ENCODE peak calls at places on chromosome 11, in seven cellular contexts. A is NCI-H2171 treated with DMSO at 0.1 percent for 48 hours; P is AML-193; Z is HS-5; N is HuH-7.5; M is activated CD4-positive, CD25-positive, alpha-beta regulatory T cell; F is endothelial cell. B is an unnamed sample.

GRCh38 chr11:118640332-118641154 is 33.1 kb downstream of the PHLDB1 start:
- DNase-seq in M (no peak), Z (no peak), F (no peak), A (no peak), P (no peak), N (no peak), B (no peak)

GRCh38 chr11:37006563-37006962 is 408.5 kb upstream of the RAG2 start:
- DNase-seq in F (no peak), P (no peak), N (no peak), Z (no peak), M (no peak), A (no peak), B (no peak)

GRCh38 chr11:16925495-16926065 is 88.6 kb downstream of the PLEKHA7 start:
- DNase-seq in M (no peak), N (peak), A (peak), P (no peak), Z (no peak), F (peak), B (no peak)

GRCh38 chr11:34798985-34799384 is 117.2 kb downstream of the APIP start:
- DNase-seq in M (no peak), A (no peak), F (no peak), Z (no peak), N (no peak), P (no peak), B (no peak)

GRCh38 chr11:102837646-102838045 is 5.8 kb downstream of the MMP3 start:
- DNase-seq in P (no peak), Z (no peak), M (no peak), N (no peak), A (no peak), F (no peak), B (peak)

GRCh38 chr11:59756845-59757244 is 1.7 kb downstream of the STX3 start:
- DNase-seq in N (no peak), P (peak), A (no peak), Z (no peak), F (no peak), M (no peak), B (no peak)

GRCh38 chr11:128937480-128937879 is 5.2 kb downstream of the TP53AIP1 start:
- DNase-seq in A (no peak), P (no peak), N (no peak), Z (no peak), M (no peak), F (no peak), B (no peak)

GRCh38 chr11:111778047-111778558 is 11.9 kb upstream of the PPP2R1B start:
- DNase-seq in M (no peak), A (no peak), F (no peak), P (no peak), Z (no peak), N (no peak), B (no peak)

GRCh38 chr11:76215946-76216345 is 9.6 kb upstream of the WNT11 start:
- DNase-seq in F (no peak), M (no peak), A (no peak), P (no peak), N (no peak), Z (peak), B (no peak)

GRCh38 chr11:62054484-62055121 is 69.2 kb upstream of the INCENP start:
- DNase-seq in Z (no peak), F (no peak), N (peak), A (peak), P (no peak), M (no peak), B (peak)

GRCh38 chr11:105719073-105719846 is 109.4 kb downstream of the GRIA4 start:
- DNase-seq in A (no peak), M (no peak), Z (peak), P (no peak), N (no peak), F (no peak), B (peak)

GRCh38 chr11:19713221-19714092 is 820 bp downstream of the NAV2 start:
- DNase-seq in F (peak), N (no peak), P (no peak), Z (no peak), A (no peak), M (no peak), B (no peak)

GRCh38 chr11:11697796-11698195 is 76.0 kb upstream of the GALNT18 start:
- DNase-seq in P (no peak), A (no peak), Z (no peak), N (no peak), F (no peak), M (no peak), B (no peak)

GRCh38 chr11:38226684-38227083 is 1628.6 kb upstream of the RAG2 start:
- DNase-seq in N (no peak), P (no peak), Z (no peak), A (no peak), F (no peak), M (no peak), B (no peak)

GRCh38 chr11:44992774-44993173 is 42.1 kb upstream of the TP53I11 start:
- DNase-seq in N (no peak), M (no peak), P (no peak), F (no peak), A (peak), Z (no peak), B (no peak)

GRCh38 chr11:70415642-70416395 is 17.5 kb downstream of the CTTN start:
- DNase-seq in P (no peak), A (no peak), F (no peak), M (no peak), Z (no peak), N (no peak), B (no peak)

GRCh38 chr11:45960387-45961110 is 38.1 kb downstream of the LARGE2 start:
- DNase-seq in P (peak), N (no peak), F (no peak), Z (no peak), M (no peak), A (no peak), B (no peak)

GRCh38 chr11:70785372-70785771 is 387.0 kb downstream of the CTTN start:
- DNase-seq in F (no peak), Z (no peak), M (no peak), A (no peak), P (no peak), N (no peak), B (no peak)

GRCh38 chr11:100928426-100928825 is 201.2 kb downstream of the PGR start:
- DNase-seq in P (no peak), F (no peak), M (no peak), Z (peak), A (no peak), N (no peak), B (no peak)

GRCh38 chr11:70703141-70704052 is 305.1 kb downstream of the CTTN start:
- DNase-seq in N (no peak), A (no peak), F (no peak), M (no peak), P (no peak), Z (no peak), B (no peak)

GRCh38 chr11:100682247-100682969 is 4.7 kb upstream of the ARHGAP42 start:
- DNase-seq in N (no peak), A (no peak), M (no peak), F (no peak), P (no peak), Z (no peak), B (no peak)

GRCh38 chr11:41971592-41971991 is 512.1 kb upstream of the LRRC4C start:
- DNase-seq in A (no peak), M (no peak), P (no peak), N (no peak), F (no peak), Z (no peak), B (no peak)

GRCh38 chr11:17164361-17165246 is 43.2 kb downstream of the PIK3C2A start:
- DNase-seq in M (no peak), Z (no peak), P (peak), N (peak), A (no peak), F (no peak), B (no peak)

GRCh38 chr11:25941353-25941752 is 390.6 kb upstream of the ANO3 start:
- DNase-seq in N (no peak), Z (no peak), P (no peak), A (no peak), F (no peak), M (no peak), B (no peak)

GRCh38 chr11:339963-340362 is 19.3 kb upstream of the IFITM3 start:
- DNase-seq in M (no peak), N (no peak), A (no peak), F (no peak), Z (no peak), P (no peak), B (no peak)

GRCh38 chr11:115716577-115717214 is 212.5 kb upstream of the CADM1 start:
- DNase-seq in N (no peak), P (no peak), F (no peak), A (no peak), Z (no peak), M (no peak), B (no peak)

GRCh38 chr11:44766112-44766971 is 39.6 kb downstream of the TSPAN18 start:
- DNase-seq in Z (peak), F (no peak), A (no peak), P (no peak), M (no peak), N (no peak), B (peak)

GRCh38 chr11:17992916-17993315 is 19.9 kb downstream of the SERGEF start:
- DNase-seq in N (no peak), F (no peak), A (no peak), Z (no peak), M (no peak), P (no peak), B (no peak)

GRCh38 chr11:47418454-47419259 is 7.6 kb downstream of the PSMC3 start:
- DNase-seq in A (no peak), M (no peak), Z (no peak), P (no peak), F (no peak), N (no peak), B (no peak)

GRCh38 chr11:13271060-13271693 is 6.4 kb upstream of the BMAL1 start:
- DNase-seq in N (no peak), Z (no peak), M (no peak), F (no peak), P (no peak), A (no peak), B (no peak)

GRCh38 chr11:8354622-8355417 is 91.1 kb upstream of the LMO1 start:
- DNase-seq in P (peak), Z (no peak), M (no peak), F (no peak), N (no peak), A (peak), B (peak)

GRCh38 chr11:108037211-108037610 is 28.5 kb downstream of the CUL5 start:
- DNase-seq in F (no peak), P (no peak), Z (no peak), A (no peak), N (no peak), M (no peak), B (no peak)

GRCh38 chr11:74671520-74672196 is 59.6 kb downstream of the CHRDL2 start:
- DNase-seq in F (no peak), P (no peak), M (no peak), Z (peak), N (no peak), A (no peak), B (no peak)

GRCh38 chr11:75263944-75264349 is 23.4 kb downstream of the TPBGL start:
- DNase-seq in A (no peak), M (no peak), F (no peak), N (no peak), Z (no peak), P (peak), B (no peak)

GRCh38 chr11:119205574-119206511 is at the start of gene CBL:
- DNase-seq in N (peak), P (peak), F (peak), M (peak), A (peak), Z (peak), B (peak)

GRCh38 chr11:67269401-67270255 is 3.4 kb downstream of the GRK2 start:
- DNase-seq in A (peak), Z (no peak), N (no peak), M (no peak), F (no peak), P (peak), B (no peak)

GRCh38 chr11:22808559-22809197 is 20.9 kb downstream of the SVIP start:
- DNase-seq in Z (no peak), N (no peak), M (no peak), P (no peak), A (peak), F (no peak), B (no peak)

B was measured in NCI-H524 treated with DMSO at 0.1 percent for 48 hours.